ENCODE peak calls at places on chromosomes 12 and 14, in eight cellular contexts. I is aorta, F is PC-3, G is IMR-90, D is pancreas, T is right atrium auricular region, B is fibroblast of lung, X is spleen. E is an unnamed sample.

GRCh38 chr12:92784356-92784755 is 81.6 kb downstream of the PLEKHG7 start:
- DNase-seq in I (no peak), B (peak; percentile 76), X (no peak), D (no peak), G (peak; percentile 50), F (no peak), T (no peak), E (no peak)

GRCh38 chr12:52557481-52557880 is 4.5 kb upstream of the KRT71 start:
- DNase-seq in T (no peak), D (no peak), X (peak; percentile 34), F (no peak), B (no peak), G (no peak), I (no peak), E (no peak)

GRCh38 chr12:100959481-100959880 is 164.9 kb downstream of the ANO4 start:
- DNase-seq in X (no peak), T (no peak), F (peak; percentile 7), G (peak; percentile 83), B (peak; percentile 89), D (no peak), I (no peak), E (no peak)

GRCh38 chr12:104953323-104953722 is 4.8 kb downstream of the SLC41A2 start:
- DNase-seq in X (no peak), I (no peak), T (no peak), F (peak; percentile 19), D (no peak), B (no peak), G (no peak), E (no peak)

GRCh38 chr14:69152181-69152943 is 557 bp downstream of the DCAF5 start:
- DNase-seq in B (peak; percentile 51), T (no peak), I (peak; percentile 73), D (peak; percentile 23), G (no peak), X (peak; percentile 84), F (peak; percentile 57), E (no peak)

GRCh38 chr14:23443411-23443812 is 8.0 kb upstream of the MYH7 start:
- DNase-seq in G (no peak), X (no peak), B (no peak), I (no peak), D (no peak), F (no peak), T (peak; percentile 70), E (peak; percentile 51)

GRCh38 chr14:92323916-92324818 is 1.2 kb downstream of the SLC24A4 start:
- DNase-seq in G (no peak), X (peak; percentile 53), I (no peak), T (no peak), D (no peak), B (no peak), F (no peak), E (no peak)

GRCh38 chr14:104979758-104980591 is 1.8 kb upstream of the AHNAK2 start:
- DNase-seq in D (peak; percentile 91), F (peak; percentile 82), I (peak; percentile 81), T (no peak), G (peak; percentile 38), X (peak; percentile 2), B (peak; percentile 67), E (peak; percentile 69)

GRCh38 chr14:67579636-67580035 is 20.4 kb downstream of the PIGH start:
- DNase-seq in T (no peak), G (no peak), F (no peak), D (no peak), I (no peak), B (no peak), X (peak; percentile 51), E (no peak)

GRCh38 chr12:104575442-104575841 is 118.7 kb downstream of the CHST11 start:
- DNase-seq in X (no peak), I (no peak), F (no peak), B (no peak), D (no peak), G (no peak), T (no peak), E (no peak)

GRCh38 chr12:6197996-6198395 is 2.2 kb upstream of the CD9 start:
- DNase-seq in T (no peak), F (no peak), I (peak; percentile 40), D (no peak), G (no peak), X (no peak), B (no peak), E (no peak)

GRCh38 chr12:6198556-6198955 is 1.6 kb upstream of the CD9 start:
- DNase-seq in D (no peak), X (no peak), G (no peak), F (no peak), I (peak; percentile 39), T (no peak), B (no peak), E (no peak)

GRCh38 chr12:6199531-6200265 is 502 bp upstream of the CD9 start:
- DNase-seq in B (peak; percentile 50), X (no peak), G (no peak), T (no peak), F (peak; percentile 20), I (no peak), D (no peak), E (no peak)

GRCh38 chr12:6200266-6201198 is at the start of gene CD9:
- DNase-seq in X (no peak), G (no peak), I (peak; percentile 92), D (peak; percentile 75), F (peak; percentile 67), T (no peak), B (no peak), E (peak; percentile 74)

DNA sequence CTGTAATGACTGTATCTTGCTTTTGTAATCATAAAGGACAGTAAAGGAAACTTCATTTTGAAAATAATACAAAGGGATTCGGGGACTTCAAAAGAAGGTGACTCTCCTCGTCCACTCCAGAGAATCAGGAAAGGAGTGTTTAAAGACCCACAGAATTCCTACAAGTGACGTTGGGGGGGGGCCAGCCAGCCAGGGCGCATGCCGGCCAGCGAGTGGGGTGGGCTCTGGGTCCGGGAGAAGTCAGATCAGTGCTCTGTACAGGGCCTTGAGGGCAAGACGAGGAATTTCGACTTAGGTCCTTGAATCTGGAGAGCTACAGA is 1.0 kb upstream of the CD9 start:
- DNase-seq in T (no peak), F (no peak), I (peak; percentile 75), X (no peak), B (no peak), G (no peak), D (no peak), E (no peak)
- H3K4me1 ChIP-seq in T (no peaks in the 10 kb centered on the region), F (peaks cover 48% of the 10 kb centered on the region), I (peaks cover 2% of the 10 kb centered on the region), X (peaks cover 4% of the 10 kb centered on the region), B (peaks cover 4% of the 10 kb centered on the region), G (peaks cover 13% of the 10 kb centered on the region), D (no peaks in the 10 kb centered on the region), E (peaks cover 60% of the 10 kb centered on the region)

GRCh38 chr14:64649383-64649998 is 54.7 kb upstream of the PLEKHG3 start:
- DNase-seq in F (no peak), X (no peak), D (no peak), T (no peak), I (no peak), B (peak; percentile 60), G (no peak), E (no peak)

GRCh38 chr14:64645220-64645891 is 58.9 kb upstream of the PLEKHG3 start:
- DNase-seq in B (peak; percentile 98), F (no peak), T (no peak), G (peak; percentile 97), I (no peak), X (no peak), D (no peak), E (no peak)

GRCh38 chr14:64644629-64645028 is 59.6 kb upstream of the PLEKHG3 start:
- DNase-seq in D (no peak), G (no peak), B (no peak), T (no peak), F (no peak), X (no peak), I (no peak), E (no peak)

GRCh38 chr14:64643709-64644108 is 60.5 kb upstream of the PLEKHG3 start:
- DNase-seq in B (no peak), G (no peak), T (no peak), I (no peak), D (no peak), X (no peak), F (no peak), E (no peak)

DNA sequence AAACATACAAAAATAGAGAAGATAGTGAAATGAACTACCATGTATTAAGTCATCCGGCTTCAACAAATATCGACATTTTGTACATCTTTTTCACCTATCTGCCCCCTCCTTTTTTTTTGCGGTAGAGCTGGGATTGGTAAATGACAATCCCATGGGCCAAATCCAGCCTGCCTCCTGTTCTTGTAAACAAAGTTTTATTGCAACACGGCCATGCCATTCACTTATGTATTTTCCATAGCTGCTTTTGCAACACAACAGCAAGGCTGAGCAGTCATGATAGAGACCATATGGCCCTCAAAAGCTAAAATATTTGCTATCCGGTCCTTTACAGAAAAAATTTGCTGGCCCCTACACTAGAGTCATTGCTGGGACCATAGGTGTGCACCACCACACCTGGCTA is 58.1 kb upstream of the PLEKHG3 start:
- DNase-seq in D (no peak), F (no peak), X (no peak), B (no peak), G (peak; percentile 71), I (no peak), T (no peak), E (no peak)
- H3K27ac ChIP-seq in D (no peak overlapping the region), F (no peak overlapping the region), X (peak overlapping the region; percentile 54), B (peak overlapping the region; percentile 80), G (peak overlapping the region; percentile 96), I (no peak overlapping the region), T (peak overlapping the region; percentile 46), E (peak overlapping the region; percentile 57)

DNA sequence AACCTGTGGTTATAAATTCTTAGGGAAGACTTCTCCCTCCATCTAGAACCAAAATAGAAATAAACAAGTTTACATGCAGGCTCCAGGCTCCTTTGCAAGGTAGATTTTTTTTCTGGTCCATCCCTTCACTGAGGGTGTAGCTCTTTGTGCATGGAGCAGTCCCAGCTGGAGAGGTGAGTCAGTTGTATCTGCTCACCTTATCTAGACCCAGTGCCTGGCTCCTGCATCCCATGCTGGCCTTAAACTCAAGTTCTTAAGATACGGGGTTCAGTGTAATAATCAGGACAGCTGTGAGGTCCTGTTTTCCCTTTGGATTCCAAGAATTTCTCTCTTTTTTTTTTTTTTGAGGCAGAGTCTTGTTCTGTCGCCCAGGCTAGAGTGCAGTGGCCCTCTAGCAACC is 14.8 kb downstream of the ATP6V0A2 start:
- DNase-seq in F (no peak), G (no peak), T (no peak), D (no peak), I (no peak), X (no peak), B (no peak), E (no peak)
- H3K36me3 ChIP-seq in F (peaks cover 38% of the 10 kb centered on the region), G (peaks cover 36% of the 10 kb centered on the region), T (peaks cover 58% of the 10 kb centered on the region), D (peaks cover 39% of the 10 kb centered on the region), I (peaks cover 8% of the 10 kb centered on the region), X (peaks cover 72% of the 10 kb centered on the region), B (no peaks in the 10 kb centered on the region), E (peaks cover 85% of the 10 kb centered on the region)

GRCh38 chr12:89454080-89454848 is 70.3 kb downstream of the GALNT4 start:
- DNase-seq in G (no peak), T (no peak), X (no peak), B (no peak), I (no peak), F (no peak), D (no peak), E (no peak)
- H3K4me1 ChIP-seq in G (peaks cover 18% of the 10 kb centered on the region), T (no peaks in the 10 kb centered on the region), X (peaks cover 33% of the 10 kb centered on the region), B (peaks cover 15% of the 10 kb centered on the region), I (peaks cover 5% of the 10 kb centered on the region), F (peaks cover 13% of the 10 kb centered on the region), D (no peaks in the 10 kb centered on the region), E (peaks cover 43% of the 10 kb centered on the region)

GRCh38 chr14:32611752-32612151 is 282.7 kb downstream of the AKAP6 start:
- DNase-seq in F (peak; percentile 93), G (peak; percentile 80), I (no peak), T (no peak), D (no peak), B (peak; percentile 93), X (no peak), E (no peak)
- H3K27ac ChIP-seq in F (peak overlapping the region; percentile 62), G (no peak overlapping the region), I (no peak overlapping the region), T (no peak overlapping the region), D (no peak overlapping the region), B (no peak overlapping the region), X (peak overlapping the region; percentile 44), E (peak overlapping the region; percentile 47)